ENCODE peak calls at places on chromosome 20, in nine cellular contexts. U is HepG2; C is colonic mucosa; B is vagina; H is cardiac muscle cell; F is IMR-90; M is CD4-positive, CD25-positive, alpha-beta regulatory T cell; D is breast epithelium; G is CD8-positive, alpha-beta T cell. L is an unnamed sample.
A peak's percentile ranks its signal among the peaks of the same experiment; 100 is the strongest.

GRCh38 chr20:46350201-46350985 is 42.1 kb upstream of the CDH22 start:
- DNase-seq in D (no peak), F (peak; percentile 93), C (no peak), H (no peak), G (no peak), U (no peak), B (no peak), M (peak; percentile 38), L (no peak)

GRCh38 chr20:7003598-7003997 is 236.1 kb downstream of the BMP2 start:
- DNase-seq in H (no peak), C (no peak), F (no peak), G (no peak), B (no peak), M (no peak), D (no peak), U (no peak), L (no peak)

GRCh38 chr20:40797425-40797824 is 108.4 kb upstream of the MAFB start:
- DNase-seq in U (peak; percentile 41), D (no peak), G (no peak), M (peak; percentile 2), B (no peak), H (no peak), C (no peak), F (peak; percentile 17), L (no peak)

GRCh38 chr20:7601431-7601830 is 338.8 kb downstream of the HAO1 start:
- DNase-seq in U (no peak), D (no peak), G (no peak), F (no peak), B (no peak), C (no peak), M (no peak), H (no peak), L (no peak)

GRCh38 chr20:36236786-36237121 is 476 bp downstream of the AAR2 start:
- DNase-seq in D (no peak), B (no peak), M (no peak), H (no peak), G (no peak), C (no peak), U (no peak), F (no peak), L (no peak)

GRCh38 chr20:60691966-60692615 is 560.0 kb upstream of the CDH4 start:
- DNase-seq in H (no peak), B (no peak), F (no peak), M (no peak), U (no peak), C (no peak), G (no peak), D (no peak), L (no peak)

GRCh38 chr20:4835244-4836177 is 113.8 kb downstream of the PRND start:
- DNase-seq in H (peak; percentile 57), G (no peak), U (no peak), F (no peak), M (no peak), B (peak; percentile 92), C (peak; percentile 37), D (peak; percentile 71), L (no peak)

GRCh38 chr20:6828794-6829423 is 61.4 kb downstream of the BMP2 start:
- DNase-seq in M (peak; percentile 19), F (peak; percentile 43), C (peak; percentile 73), D (peak; percentile 27), G (no peak), U (peak; percentile 74), B (no peak), H (peak; percentile 85), L (no peak)

GRCh38 chr20:8428988-8429387 is 296.9 kb downstream of the PLCB1 start:
- DNase-seq in U (no peak), B (no peak), H (no peak), D (no peak), M (no peak), C (no peak), F (no peak), G (no peak), L (no peak)

GRCh38 chr20:10671221-10671849 is 2.5 kb downstream of the JAG1 start:
- DNase-seq in G (no peak), U (peak; percentile 93), B (peak; percentile 97), C (peak; percentile 87), F (peak; percentile 94), D (peak; percentile 80), M (peak; percentile 35), H (peak; percentile 61), L (peak; percentile 87)

GRCh38 chr20:18504479-18505060 is 3.2 kb upstream of the SEC23B start:
- DNase-seq in D (peak; percentile 47), B (no peak), U (no peak), M (no peak), F (peak; percentile 27), G (no peak), H (no peak), C (peak; percentile 34), L (peak; percentile 75)

GRCh38 chr20:24670341-24670821 is 201.0 kb downstream of the SYNDIG1 start:
- DNase-seq in B (no peak), U (no peak), D (no peak), C (no peak), F (no peak), G (no peak), H (no peak), M (no peak), L (peak; percentile 66)

GRCh38 chr20:31845300-31845863 is at the start of gene FOXS1:
- DNase-seq in G (no peak), C (no peak), U (no peak), D (peak; percentile 22), F (no peak), M (no peak), B (no peak), H (peak; percentile 78), L (no peak)

GRCh38 chr20:19231359-19232035 is 19.1 kb downstream of the SLC24A3 start:
- DNase-seq in B (no peak), M (no peak), H (no peak), C (peak; percentile 17), D (no peak), U (no peak), G (no peak), F (no peak), L (no peak)

GRCh38 chr20:29299811-29300578 is 1957.5 kb upstream of the DEFB115 start:
- DNase-seq in C (no peak), M (no peak), H (no peak), B (no peak), F (no peak), G (no peak), D (no peak), U (no peak), L (no peak)

GRCh38 chr20:32902456-32903420 is 44.0 kb downstream of the EFCAB8 start:
- DNase-seq in B (no peak), H (peak; percentile 66), G (peak; percentile 28), F (peak; percentile 41), U (peak; percentile 66), D (no peak), C (peak; percentile 31), M (peak; percentile 67), L (peak; percentile 90)

GRCh38 chr20:32062776-32063170 is 10.7 kb downstream of the HCK start:
- DNase-seq in M (no peak), H (no peak), U (no peak), B (no peak), G (no peak), F (no peak), C (peak; percentile 33), D (peak; percentile 32), L (peak; percentile 92)

GRCh38 chr20:45552456-45552855 is 5.3 kb upstream of the EPPIN start:
- DNase-seq in M (no peak), C (peak; percentile 80), H (no peak), B (no peak), U (no peak), D (no peak), G (no peak), F (no peak), L (no peak)

GRCh38 chr20:35563834-35564233 is 22.0 kb downstream of the ERGIC3 start:
- DNase-seq in C (no peak), F (no peak), G (no peak), M (no peak), H (no peak), D (no peak), U (no peak), B (no peak), L (peak; percentile 15)

GRCh38 chr20:46346770-46347169 is 38.5 kb upstream of the CDH22 start:
- DNase-seq in M (no peak), B (no peak), H (no peak), D (no peak), U (no peak), C (no peak), G (no peak), F (no peak), L (no peak)

GRCh38 chr20:10067305-10067704 is 32.5 kb downstream of the ANKEF1 start:
- DNase-seq in C (no peak), G (no peak), M (no peak), D (no peak), B (no peak), F (no peak), H (no peak), U (no peak), L (no peak)

DNA sequence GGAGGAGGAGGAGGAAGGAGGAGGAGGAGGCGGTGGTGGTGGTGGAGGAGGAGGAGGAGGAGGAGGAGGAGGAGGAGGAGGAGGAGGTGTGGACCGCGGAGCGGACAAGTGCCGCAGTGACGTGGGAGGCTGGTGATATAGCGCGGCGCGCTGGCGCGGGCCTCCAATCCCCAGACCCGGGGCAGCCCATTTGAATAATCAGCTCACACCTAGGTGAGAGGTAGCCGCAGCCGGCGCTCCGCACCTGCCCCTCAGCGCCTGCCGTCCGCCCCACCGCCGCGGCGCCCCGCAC is 204 bp upstream of the FOXA2 start:
- DNase-seq in D (no peak), M (no peak), U (peak; percentile 70), C (peak; percentile 90), H (no peak), G (no peak), B (no peak), F (no peak), L (no peak)
- H3K9me3 ChIP-seq in D (no peaks in the 10 kb centered on the region), M (no peaks in the 10 kb centered on the region), U (no peaks in the 10 kb centered on the region), C (no peaks in the 10 kb centered on the region), H (no peaks in the 10 kb centered on the region), G (no peaks in the 10 kb centered on the region), B (no peaks in the 10 kb centered on the region), F (peaks cover 2% of the 10 kb centered on the region), L (no peaks in the 10 kb centered on the region)

GRCh38 chr20:47358672-47359532 is 2.4 kb upstream of the ZMYND8 start:
- DNase-seq in D (peak; percentile 97), H (peak; percentile 79), F (peak; percentile 90), U (peak; percentile 100), C (peak; percentile 94), G (no peak), M (no peak), B (peak; percentile 97), L (peak; percentile 85)
- H3K4me3 ChIP-seq in D (no peak overlapping the region), H (no peak overlapping the region), F (no peak overlapping the region), U (peak overlapping the region; percentile 65), C (no peak overlapping the region), G (no peak overlapping the region), M (no peak overlapping the region), B (peak overlapping the region; percentile 3), L (no peak overlapping the region)

DNA sequence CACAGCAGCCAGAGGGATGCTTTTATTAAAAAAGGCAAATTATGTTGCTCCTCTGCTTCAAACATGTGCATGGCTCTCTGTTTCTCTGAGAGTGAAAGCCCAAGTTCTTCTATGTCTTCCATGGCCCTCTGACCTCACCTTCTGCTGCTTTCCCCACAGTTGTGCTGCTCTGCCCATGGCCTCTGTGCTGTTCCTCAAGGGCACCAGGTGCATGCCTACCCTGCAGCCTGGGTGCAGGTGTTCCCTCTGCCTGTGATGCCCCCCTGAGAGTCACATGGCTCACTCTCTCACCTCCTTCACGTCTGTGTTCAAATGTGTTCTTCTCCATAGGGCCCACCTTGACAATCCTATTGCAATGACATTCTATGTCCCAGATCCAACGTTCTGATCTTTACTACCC is 477.0 kb upstream of the CHD6 start:
- DNase-seq in U (no peak), F (no peak), C (no peak), H (no peak), G (no peak), B (no peak), D (no peak), M (no peak), L (no peak)
- H3K9me3 ChIP-seq in U (no peaks in the 10 kb centered on the region), F (peaks cover 25% of the 10 kb centered on the region), C (no peaks in the 10 kb centered on the region), H (no peaks in the 10 kb centered on the region), G (no peaks in the 10 kb centered on the region), B (no peaks in the 10 kb centered on the region), D (no peaks in the 10 kb centered on the region), M (no peaks in the 10 kb centered on the region), L (no peaks in the 10 kb centered on the region)

GRCh38 chr20:63234693-63235398 is 859 bp upstream of the BIRC7 start:
- DNase-seq in C (no peak), B (no peak), G (no peak), M (peak; percentile 19), H (peak; percentile 63), D (no peak), F (no peak), U (peak; percentile 60), L (no peak)
- H3K4me3 ChIP-seq in C (no peak overlapping the region), B (no peak overlapping the region), G (no peak overlapping the region), M (no peak overlapping the region), H (no peak overlapping the region), D (no peak overlapping the region), F (no peak overlapping the region), U (no peak overlapping the region), L (no peak overlapping the region)